ENCODE peak calls at places on chromosomes 6 and 20, in ten cellular contexts. B is left lung, U is neural crest cell, E is stomach, X is WTC11, J is lower leg skin, T is BJ, M is GM10248, R is K562, G is PC-3. O is an unnamed sample.

GRCh38 chr6:32175322-32175710 is 568 bp downstream of the AGPAT1 start:
- DNase-seq in X (no peak), R (no peak), U (no peak), J (no peak), G (no peak), B (no peak), E (no peak), M (no peak), T (no peak), O (no peak)

GRCh38 chr6:2020909-2021308 is 224.5 kb downstream of the GMDS start:
- DNase-seq in X (no peak), R (no peak), B (no peak), M (no peak), T (peak), G (peak), U (no peak), E (no peak), J (no peak), O (no peak)

GRCh38 chr6:28429781-28430180 is 13.5 kb downstream of the ZSCAN23 start:
- DNase-seq in U (no peak), R (no peak), T (no peak), E (no peak), B (no peak), M (no peak), J (no peak), X (peak), G (no peak), O (no peak)

GRCh38 chr6:111201155-111201554 is 113.9 kb downstream of the SLC16A10 start:
- DNase-seq in G (no peak), U (no peak), B (no peak), M (no peak), T (no peak), E (no peak), J (no peak), R (no peak), X (no peak), O (no peak)

GRCh38 chr6:127851197-127851596 is 49.7 kb downstream of the THEMIS start:
- DNase-seq in R (no peak), J (no peak), B (no peak), U (no peak), M (no peak), T (peak), X (no peak), E (no peak), G (no peak), O (no peak)

GRCh38 chr6:128427139-128427538 is 93.3 kb downstream of the PTPRK start:
- DNase-seq in R (no peak), G (no peak), X (no peak), U (no peak), M (no peak), T (no peak), J (no peak), E (no peak), B (no peak), O (no peak)

GRCh38 chr6:12528171-12528570 is 188.4 kb upstream of the PHACTR1 start:
- DNase-seq in B (no peak), E (no peak), T (no peak), X (no peak), J (no peak), G (no peak), R (no peak), M (no peak), U (no peak), O (no peak)

GRCh38 chr20:63499333-63499969 is 568 bp upstream of the EEF1A2 start:
- DNase-seq in G (no peak), J (no peak), M (no peak), E (no peak), R (no peak), T (no peak), B (no peak), U (no peak), X (peak), O (no peak)

GRCh38 chr6:168596316-168596715 is 155.3 kb downstream of the SMOC2 start:
- DNase-seq in T (no peak), X (no peak), J (no peak), M (no peak), B (no peak), G (no peak), E (no peak), U (no peak), R (no peak), O (no peak)

GRCh38 chr6:21438986-21439352 is 154.6 kb upstream of the SOX4 start:
- DNase-seq in R (no peak), G (peak), E (no peak), M (peak), T (no peak), U (no peak), B (no peak), J (no peak), X (no peak), O (no peak)

GRCh38 chr6:64257586-64257985 is 622.0 kb downstream of the PHF3 start:
- DNase-seq in R (no peak), M (no peak), U (no peak), B (no peak), G (no peak), X (no peak), J (no peak), T (no peak), E (no peak), O (no peak)

GRCh38 chr6:159044899-159045727 is at the start of gene TAGAP:
- DNase-seq in T (no peak), G (no peak), M (peak), E (peak), X (no peak), U (no peak), J (peak), B (peak), R (no peak), O (no peak)

GRCh38 chr6:53317861-53318260 is 30.9 kb downstream of the ELOVL5 start:
- DNase-seq in U (no peak), G (no peak), B (no peak), J (no peak), M (no peak), E (no peak), R (no peak), X (no peak), T (no peak), O (no peak)

GRCh38 chr6:160926281-160927276 is 65.0 kb upstream of the MAP3K4 start:
- DNase-seq in G (no peak), U (no peak), T (no peak), E (no peak), R (peak), M (no peak), J (no peak), X (no peak), B (no peak), O (no peak)

GRCh38 chr6:164167873-164168405 is 753.4 kb downstream of the QKI start:
- DNase-seq in E (no peak), M (no peak), X (no peak), J (no peak), R (no peak), T (no peak), G (no peak), B (no peak), U (no peak), O (no peak)

GRCh38 chr6:150723857-150724256 is 124.2 kb downstream of the PLEKHG1 start:
- DNase-seq in M (no peak), E (no peak), U (no peak), J (no peak), B (no peak), G (peak), X (no peak), R (no peak), T (peak), O (no peak)

GRCh38 chr6:139545474-139546116 is 171.1 kb upstream of the CITED2 start:
- DNase-seq in X (no peak), R (no peak), B (no peak), U (no peak), M (no peak), G (no peak), T (no peak), E (no peak), J (no peak), O (no peak)

GRCh38 chr6:31588871-31589650 is 3.0 kb downstream of the LST1 start:
- DNase-seq in T (no peak), U (no peak), M (no peak), X (no peak), J (no peak), R (no peak), B (no peak), G (peak), E (no peak), O (no peak)

GRCh38 chr6:159981171-159981571 is 12.3 kb downstream of the IGF2R start:
- DNase-seq in E (no peak), G (no peak), R (no peak), T (no peak), X (no peak), U (no peak), M (no peak), J (no peak), B (no peak), O (no peak)

GRCh38 chr6:108650781-108651180 is 90.1 kb downstream of the FOXO3 start:
- DNase-seq in U (no peak), X (no peak), R (no peak), M (no peak), B (no peak), E (no peak), J (no peak), T (no peak), G (peak), O (no peak)

GRCh38 chr20:10218536-10219451 is at the start of gene SNAP25:
- DNase-seq in U (peak), G (peak), R (peak), J (no peak), E (peak), X (peak), T (no peak), B (peak), M (peak), O (peak)

GRCh38 chr6:16132909-16133308 is 4.0 kb downstream of the MYLIP start:
- DNase-seq in E (no peak), X (no peak), B (no peak), G (no peak), M (no peak), R (no peak), J (no peak), U (no peak), T (no peak), O (no peak)

GRCh38 chr6:148509152-148509571 is 166.5 kb downstream of the SASH1 start:
- DNase-seq in E (no peak), R (no peak), G (no peak), M (no peak), X (no peak), T (no peak), B (no peak), U (no peak), J (no peak), O (no peak)

DNA sequence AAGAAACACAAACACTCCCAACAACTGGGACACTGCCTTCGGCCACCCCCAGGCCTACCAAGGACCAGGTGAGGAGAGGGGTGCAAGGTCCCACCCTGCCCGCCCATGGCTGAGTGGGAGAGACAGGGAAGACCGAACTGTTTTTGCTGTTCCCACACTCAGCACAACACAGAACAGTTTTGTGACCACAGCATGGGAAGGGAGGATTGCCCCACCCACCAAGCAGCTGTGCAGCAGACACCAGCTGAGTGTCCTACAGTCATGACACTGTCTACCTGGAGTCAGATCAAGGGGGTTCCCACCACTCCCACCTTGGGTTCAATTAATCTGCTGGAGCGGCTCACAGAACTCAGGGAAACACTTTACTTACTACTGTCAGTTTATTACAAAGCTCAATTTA is 73.9 kb downstream of the SNX9 start:
- DNase-seq in U (no peak), E (no peak), T (no peak), R (no peak), B (no peak), G (no peak), M (no peak), X (no peak), J (no peak), O (no peak)
- TF ChIP-seq CTCF in U (no peak), E (no peak), T (no peak), R (no peak), B (no peak), G (no peak), M (no peak), X (no peak), J (no peak), O (no peak)

GRCh38 chr6:33278392-33278741 is 1.4 kb downstream of the B3GALT4 start:
- DNase-seq in U (no peak), T (no peak), J (no peak), G (no peak), B (no peak), E (no peak), R (no peak), X (no peak), M (no peak), O (no peak)

GRCh38 chr6:33278810-33279209 is 1.9 kb downstream of the B3GALT4 start:
- DNase-seq in E (no peak), M (no peak), T (no peak), U (no peak), G (no peak), R (no peak), X (no peak), B (no peak), J (no peak), O (no peak)

GRCh38 chr6:33276581-33276863 is 401 bp upstream of the B3GALT4 start:
- DNase-seq in T (no peak), E (no peak), G (no peak), X (no peak), J (no peak), M (no peak), R (no peak), U (no peak), B (no peak), O (no peak)

GRCh38 chr6:33277663-33278391 is 904 bp downstream of the B3GALT4 start:
- DNase-seq in U (no peak), M (peak), T (no peak), R (peak), X (peak), J (no peak), G (no peak), E (no peak), B (no peak), O (peak)

DNA sequence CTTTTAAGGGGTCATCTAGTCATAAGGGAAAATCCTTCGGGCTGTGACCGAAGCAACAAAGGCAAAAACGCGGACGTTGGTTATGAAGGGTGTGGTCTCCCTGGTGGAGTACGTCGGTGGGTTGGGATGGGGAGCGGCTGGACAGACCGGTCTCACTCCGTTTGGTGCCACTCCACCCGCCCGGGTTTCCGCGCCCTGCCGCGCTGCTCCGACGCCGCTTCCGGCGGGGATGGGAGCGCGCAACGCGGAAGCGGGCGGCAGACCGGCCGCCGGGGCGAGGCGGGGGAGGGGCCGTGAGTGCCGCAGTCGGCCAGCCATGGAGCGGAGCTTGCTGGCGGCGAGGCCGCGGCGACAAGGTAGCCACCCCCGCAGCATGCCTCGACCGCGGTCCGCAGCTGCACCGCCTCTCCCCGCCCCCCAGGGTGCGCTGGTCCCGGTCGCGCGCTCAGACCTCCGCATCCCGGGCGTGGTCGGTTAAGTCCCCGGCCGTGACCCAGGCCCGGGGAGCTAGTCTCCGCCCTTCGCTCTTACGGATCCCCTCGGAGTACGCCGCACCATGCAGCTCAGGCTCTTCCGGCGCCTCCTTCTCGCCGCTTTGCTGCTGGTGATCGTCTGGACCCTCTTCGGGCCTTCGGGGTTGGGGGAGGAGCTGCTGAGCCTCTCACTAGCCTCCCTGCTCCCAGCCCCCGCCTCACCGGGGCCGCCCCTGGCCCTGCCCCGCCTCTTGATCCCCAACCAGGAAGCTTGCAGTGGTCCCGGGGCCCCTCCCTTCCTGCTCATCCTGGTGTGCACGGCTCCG is at the start of gene B3GALT4:
- DNase-seq in T (no peak), U (peak), M (peak), E (peak), R (peak), J (peak), B (peak), X (peak), G (peak), O (peak)
- TF ChIP-seq CTCF in T (peak), U (peak), M (peak), E (peak), R (peak), J (no peak), B (peak), X (peak), G (no peak), O (peak)

GRCh38 chr6:82616386-82617028 is 252.9 kb downstream of the TPBG start:
- DNase-seq in M (no peak), G (no peak), U (no peak), B (no peak), E (no peak), X (no peak), J (no peak), R (no peak), T (no peak), O (no peak)
- TF ChIP-seq CTCF in M (no peak), G (peak), U (no peak), B (no peak), E (no peak), X (no peak), J (no peak), R (peak), T (peak), O (no peak)

GRCh38 chr20:56773731-56774130 is 144.6 kb downstream of the TFAP2C start:
- DNase-seq in R (no peak), J (no peak), E (no peak), B (no peak), T (no peak), X (no peak), U (no peak), M (no peak), G (no peak), O (no peak)
- TF ChIP-seq CTCF in R (no peak), J (no peak), E (no peak), B (no peak), T (no peak), X (no peak), U (no peak), M (no peak), G (no peak), O (no peak)

GRCh38 chr6:37099442-37099841 is 70.5 kb upstream of the PIM1 start:
- DNase-seq in M (no peak), E (no peak), G (peak), J (no peak), T (no peak), U (no peak), R (no peak), X (no peak), B (no peak), O (no peak)
- TF ChIP-seq CTCF in M (no peak), E (no peak), G (no peak), J (no peak), T (no peak), U (no peak), R (no peak), X (no peak), B (no peak), O (no peak)

GRCh38 chr6:13575377-13575775 is 975 bp downstream of the SIRT5 start:
- DNase-seq in U (no peak), G (no peak), J (no peak), B (no peak), T (no peak), X (no peak), R (no peak), M (no peak), E (no peak), O (no peak)
- TF ChIP-seq CTCF in U (peak), G (peak), J (no peak), B (peak), T (peak), X (peak), R (peak), M (peak), E (peak), O (no peak)

DNA sequence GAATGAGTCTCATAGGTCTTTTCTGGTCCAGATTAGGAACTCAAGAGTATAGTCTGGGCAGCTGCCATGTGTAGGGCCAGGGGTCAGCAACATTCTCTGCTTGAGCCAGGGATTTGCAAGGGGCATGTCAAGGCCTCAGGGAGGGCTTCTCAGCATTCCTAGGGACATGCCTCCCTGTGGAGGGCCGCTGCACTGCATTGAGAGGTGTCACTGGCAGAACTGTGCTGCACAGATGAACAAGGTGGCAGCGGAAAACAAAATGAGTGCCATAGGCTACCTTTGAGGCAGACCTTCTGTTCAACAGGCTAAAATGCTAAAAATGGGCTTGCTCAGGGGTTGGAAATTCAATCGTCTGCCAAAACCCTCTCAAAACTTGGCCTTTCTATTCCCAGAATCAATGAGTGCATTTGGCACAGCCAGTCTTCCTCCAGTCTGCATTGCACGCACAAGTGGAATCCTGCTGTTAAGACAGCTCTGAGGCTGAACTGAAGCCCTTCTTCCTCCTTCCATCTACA is 51.6 kb upstream of the SRPK1 start:
- DNase-seq in X (peak), J (no peak), U (peak), M (no peak), E (no peak), B (no peak), G (no peak), R (peak), T (no peak), O (peak)
- TF ChIP-seq CTCF in X (no peak), J (no peak), U (no peak), M (no peak), E (no peak), B (no peak), G (no peak), R (peak), T (no peak), O (no peak)

GRCh38 chr20:43583982-43584432 is 6.7 kb upstream of the IFT52 start:
- DNase-seq in G (peak), B (peak), M (no peak), E (peak), J (peak), U (no peak), T (peak), R (peak), X (no peak), O (no peak)

GRCh38 chr20:43583133-43583864 is 7.4 kb upstream of the IFT52 start:
- DNase-seq in G (no peak), X (no peak), U (no peak), T (no peak), J (no peak), M (no peak), E (no peak), R (no peak), B (no peak), O (no peak)

GRCh38 chr20:43590036-43590391 is 723 bp upstream of the IFT52 start:
- DNase-seq in G (no peak), U (no peak), E (no peak), J (no peak), R (no peak), B (no peak), X (peak), T (no peak), M (peak), O (peak)

GRCh38 chr20:43584448-43585138 is 6.1 kb upstream of the IFT52 start:
- DNase-seq in B (no peak), U (no peak), X (no peak), E (no peak), M (no peak), G (no peak), T (peak), R (no peak), J (no peak), O (no peak)

DNA sequence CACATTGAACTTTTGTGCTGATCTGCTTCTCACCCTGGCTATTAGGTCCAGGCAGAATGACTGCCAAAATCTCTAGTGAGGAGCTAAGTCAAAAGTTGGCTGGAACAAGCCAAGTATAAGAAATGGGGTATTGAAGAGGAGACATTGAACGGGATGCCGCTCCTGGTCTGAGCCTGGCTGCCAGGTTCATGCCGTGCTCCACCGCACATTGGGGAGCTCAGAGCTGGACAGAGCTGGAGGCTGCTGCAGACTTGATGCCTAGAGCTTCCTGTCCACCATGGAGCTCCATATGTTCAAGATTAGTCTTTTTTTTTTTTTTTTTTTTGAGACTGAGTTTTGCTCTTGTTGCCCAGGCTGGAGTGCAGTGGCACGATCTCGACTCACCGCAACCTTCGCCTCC is 4.1 kb upstream of the IFT52 start:
- DNase-seq in G (no peak), B (no peak), J (no peak), U (no peak), E (no peak), R (no peak), X (no peak), M (no peak), T (no peak), O (no peak)
- TF ChIP-seq CTCF in G (no peak), B (no peak), J (no peak), U (no peak), E (no peak), R (no peak), X (no peak), M (no peak), T (no peak), O (no peak)

O was measured in endothelial cell.